ENCODE peak calls at places on chromosomes 7 and 10, in four cellular contexts. K is PC-3, G is DND-41, L is Caco-2. V is an unnamed sample. For H3K4me1, the result is how much of the 10 kb centered on the place peaks cover.

GRCh38 chr10:76303682-76304316 is 872.4 kb downstream of the LRMDA start:
- DNase-seq in K (peak), G (peak), L (peak), V (no peak)

GRCh38 chr10:124935946-124936345 is 6.0 kb upstream of the ZRANB1 start:
- DNase-seq in K (peak), L (no peak), G (no peak), V (no peak)

GRCh38 chr10:102004376-102004775 is 51.6 kb downstream of the ARMH3 start:
- DNase-seq in G (no peak), K (no peak), L (no peak), V (no peak)

GRCh38 chr10:49398000-49398861 is 2.3 kb upstream of the DRGX start:
- DNase-seq in K (peak), G (no peak), L (no peak), V (no peak)

GRCh38 chr7:129825005-129825553 is 127.7 kb downstream of the UBE2H start:
- DNase-seq in L (peak), K (peak), G (no peak), V (no peak)

GRCh38 chr7:101085000-101085948 is at the start of gene TRIM56:
- DNase-seq in G (peak), K (peak), L (peak), V (peak)

GRCh38 chr7:129875745-129876411 is 76.9 kb downstream of the UBE2H start:
- DNase-seq in L (no peak), G (no peak), K (peak), V (no peak)

GRCh38 chr10:109245821-109246220 is 677.5 kb downstream of the XPNPEP1 start:
- DNase-seq in K (no peak), G (no peak), L (no peak), V (no peak)

GRCh38 chr10:26696786-26697162 is 727 bp upstream of the PDSS1 start:
- DNase-seq in G (no peak), K (peak), L (peak), V (no peak)

GRCh38 chr10:5776150-5776880 is 36.9 kb downstream of the GDI2 start:
- DNase-seq in L (no peak), G (no peak), K (no peak), V (no peak)
- H3K4me1 ChIP-seq in L (under half), G (under half), K (under half), V (under half)

GRCh38 chr7:48087349-48087748 is 1.7 kb upstream of the UPP1 start:
- DNase-seq in L (no peak), G (no peak), K (peak), V (peak)
- H3K4me1 ChIP-seq in L (under half), G (under half), K (half or more), V (under half)

GRCh38 chr10:86960003-86960862 is 1.8 kb downstream of the SNCG start:
- DNase-seq in K (peak), G (peak), L (peak), V (no peak)

GRCh38 chr10:86960863-86961434 is 2.5 kb downstream of the SNCG start:
- DNase-seq in L (peak), G (no peak), K (no peak), V (no peak)

GRCh38 chr10:86962981-86963310 is 4.5 kb downstream of the SNCG start:
- DNase-seq in G (no peak), L (peak), K (no peak), V (peak)

GRCh38 chr10:86962136-86962980 is 4.0 kb downstream of the SNCG start:
- DNase-seq in G (no peak), K (no peak), L (no peak), V (no peak)

DNA sequence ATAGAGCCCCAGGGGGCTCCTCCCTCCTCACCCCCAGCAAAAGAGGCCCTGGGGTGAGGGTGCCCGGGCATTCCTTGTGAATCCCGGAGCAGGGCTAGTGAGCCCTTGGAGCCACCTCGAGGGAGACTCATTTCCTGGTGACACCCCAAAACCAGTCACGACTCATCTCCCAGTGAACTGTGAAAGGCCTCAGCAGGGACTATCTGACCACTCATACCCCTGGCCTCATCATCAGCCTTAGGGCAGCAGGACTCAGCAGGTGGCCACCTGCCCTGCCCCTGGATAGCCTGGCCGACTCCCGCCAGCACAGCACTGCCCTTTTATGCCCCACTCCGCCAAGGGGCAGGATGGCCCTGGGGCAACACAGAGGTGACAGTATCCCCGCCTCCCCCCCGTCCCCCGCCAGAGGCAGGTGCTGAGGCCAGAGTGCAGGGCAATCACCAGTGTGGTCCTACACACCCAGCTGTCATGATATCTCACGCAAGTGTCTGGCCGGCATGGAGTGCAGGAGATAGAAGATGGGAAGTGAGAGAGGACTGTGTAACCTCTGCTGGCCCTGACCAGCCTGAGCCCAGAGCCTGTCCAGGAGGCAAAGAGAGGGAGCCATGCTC is 3.2 kb downstream of the SNCG start:
- DNase-seq in G (no peak), K (peak), L (peak), V (no peak)
- H3K4me1 ChIP-seq in G (under half), K (under half), L (under half), V (half or more)

DNA sequence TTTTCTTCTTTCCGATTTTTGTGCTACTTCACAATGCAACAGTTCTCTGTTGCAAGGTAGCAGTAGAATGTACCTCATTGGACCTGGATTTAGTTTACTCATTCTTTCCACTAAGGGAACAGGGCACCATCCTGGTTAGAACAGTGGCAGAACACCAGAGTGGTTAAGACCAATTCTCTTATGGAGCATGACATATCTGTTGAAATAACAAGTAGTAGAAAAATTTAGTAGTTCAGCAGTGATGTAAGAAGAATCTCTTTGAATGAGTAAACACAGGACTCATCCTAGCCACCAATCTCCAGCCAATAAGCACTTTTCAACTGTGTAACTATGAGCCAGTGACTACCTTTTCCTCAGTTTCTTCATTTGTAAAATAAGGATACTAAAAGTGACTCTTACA is 2.4 kb downstream of the ANKRD22 start:
- DNase-seq in K (no peak), G (no peak), L (no peak), V (no peak)
- H3K4me1 ChIP-seq in K (under half), G (under half), L (under half), V (under half)

DNA sequence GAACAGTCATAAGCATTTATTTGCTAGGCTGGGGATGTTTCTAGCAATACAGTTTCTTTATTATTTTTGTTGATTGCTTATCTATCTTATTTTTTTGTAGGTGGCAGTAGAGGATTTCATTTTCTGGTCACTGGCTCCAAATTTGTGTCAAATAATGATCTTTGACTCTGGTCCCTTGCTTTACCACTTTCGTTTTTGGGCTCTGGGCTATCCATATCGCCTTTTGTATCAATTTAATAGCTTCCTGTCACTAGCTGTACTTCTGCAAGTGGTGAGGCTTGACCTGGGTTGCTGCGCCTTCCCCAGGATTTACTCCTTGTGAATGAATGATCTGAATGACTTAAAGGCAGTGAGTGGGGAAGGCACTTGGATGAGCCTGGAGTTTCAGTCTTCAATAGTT is 48.4 kb downstream of the MDFIC start:
- DNase-seq in K (no peak), G (no peak), L (no peak), V (no peak)
- H3K4me1 ChIP-seq in K (under half), G (under half), L (under half), V (under half)

GRCh38 chr10:79162022-79162421 is 93.3 kb downstream of the ZMIZ1 start:
- DNase-seq in L (no peak), G (no peak), K (no peak), V (no peak)
- H3K4me1 ChIP-seq in L (under half), G (under half), K (under half), V (half or more)

GRCh38 chr7:55124989-55125875 is 106.4 kb downstream of the EGFR start:
- DNase-seq in G (no peak), L (no peak), K (no peak), V (no peak)

GRCh38 chr7:55128693-55129394 is 110.0 kb downstream of the EGFR start:
- DNase-seq in L (no peak), G (no peak), K (no peak), V (no peak)

GRCh38 chr7:55129409-55130078 is 110.7 kb downstream of the EGFR start:
- DNase-seq in G (no peak), K (peak), L (no peak), V (no peak)

GRCh38 chr7:55127622-55128081 is 108.8 kb downstream of the EGFR start:
- DNase-seq in G (no peak), L (no peak), K (peak), V (no peak)

GRCh38 chr7:55127135-55127551 is 108.3 kb downstream of the EGFR start:
- DNase-seq in G (no peak), L (no peak), K (no peak), V (no peak)
- H3K4me1 ChIP-seq in G (under half), L (under half), K (half or more), V (half or more)

DNA sequence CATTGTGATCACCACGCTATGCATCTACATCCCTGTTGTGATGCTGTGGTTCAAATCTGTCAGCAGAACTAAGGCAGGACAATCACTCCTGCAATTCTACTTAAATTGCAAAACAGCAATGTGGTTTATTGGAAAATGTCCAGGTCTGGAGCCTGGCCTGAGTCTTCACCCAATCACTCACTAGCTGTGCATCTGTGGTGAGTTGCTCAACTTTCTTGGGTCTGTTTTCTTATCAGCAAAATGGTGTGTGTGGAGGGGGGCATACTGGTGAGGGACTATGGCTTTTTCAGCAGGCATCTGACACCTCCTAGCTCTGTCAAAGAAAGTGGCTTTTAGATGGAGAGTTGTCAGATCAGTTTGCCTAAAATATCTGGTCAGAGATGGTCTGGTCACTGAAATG is 108.3 kb upstream of the FEZF1 start:
- DNase-seq in K (no peak), L (no peak), G (no peak), V (no peak)
- H3K4me1 ChIP-seq in K (under half), L (under half), G (under half), V (under half)

GRCh38 chr10:62038609-62039190 is 137.2 kb downstream of the ARID5B start:
- DNase-seq in K (peak), L (peak), G (peak), V (no peak)

GRCh38 chr10:62037890-62038608 is 136.6 kb downstream of the ARID5B start:
- DNase-seq in K (peak), L (no peak), G (no peak), V (no peak)

GRCh38 chr10:62033108-62033507 is 131.6 kb downstream of the ARID5B start:
- DNase-seq in G (no peak), K (no peak), L (no peak), V (no peak)

GRCh38 chr10:62037166-62037831 is 135.8 kb downstream of the ARID5B start:
- DNase-seq in L (no peak), K (peak), G (no peak), V (no peak)

DNA sequence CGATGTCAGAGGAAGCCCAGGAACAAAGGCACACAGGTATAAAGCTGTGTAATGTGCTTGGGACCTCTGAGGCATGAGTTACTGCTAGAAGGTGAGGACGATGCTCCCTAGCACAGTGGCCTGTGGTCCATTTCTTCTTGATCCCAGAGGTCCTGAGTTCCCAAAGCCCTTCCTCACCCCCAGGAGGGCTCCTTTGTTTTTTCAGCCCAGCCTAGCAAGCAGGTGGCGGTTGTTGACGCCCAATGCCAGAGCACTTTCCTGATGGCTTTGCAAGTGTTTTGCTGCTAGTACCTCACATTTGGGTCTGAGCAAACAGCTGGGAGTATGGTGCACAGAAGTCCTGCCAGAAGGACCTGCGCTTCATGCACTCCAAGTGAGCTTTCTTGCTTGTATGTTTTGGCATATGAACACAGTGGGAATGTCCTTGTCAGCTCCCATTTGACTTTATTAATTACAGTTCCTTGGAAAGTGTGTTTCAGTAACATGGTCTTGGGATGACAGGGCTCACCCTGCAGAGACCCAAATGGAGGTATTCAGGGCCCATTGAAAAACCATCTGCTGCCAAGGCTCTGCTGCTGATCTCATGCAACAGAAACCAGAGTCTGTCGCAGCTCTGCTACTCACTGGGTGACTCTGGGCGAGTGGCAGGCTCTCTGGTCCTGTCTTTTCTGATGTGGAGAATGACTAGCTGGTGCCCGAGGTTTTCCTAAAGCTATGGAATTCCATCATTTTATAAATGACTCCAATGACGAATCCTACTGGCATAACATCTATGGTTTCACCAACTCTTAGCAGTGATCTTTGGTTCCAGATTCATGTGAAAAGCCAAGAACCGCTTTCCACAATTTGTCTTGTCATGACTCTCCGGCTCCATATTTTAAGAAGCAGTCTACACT is 134.9 kb downstream of the ARID5B start:
- DNase-seq in L (no peak), G (no peak), K (peak), V (no peak)
- H3K4me1 ChIP-seq in L (half or more), G (under half), K (under half), V (under half)

GRCh38 chr10:132479603-132480221 is 57.9 kb upstream of the INPP5A start:
- DNase-seq in G (no peak), K (no peak), L (no peak), V (no peak)

GRCh38 chr10:132482090-132482489 is 55.5 kb upstream of the INPP5A start:
- DNase-seq in K (peak), L (peak), G (no peak), V (no peak)

GRCh38 chr10:132479024-132479602 is 58.5 kb upstream of the INPP5A start:
- DNase-seq in G (no peak), K (no peak), L (no peak), V (no peak)

GRCh38 chr10:132481690-132482089 is 55.9 kb upstream of the INPP5A start:
- DNase-seq in L (no peak), K (no peak), G (no peak), V (no peak)

DNA sequence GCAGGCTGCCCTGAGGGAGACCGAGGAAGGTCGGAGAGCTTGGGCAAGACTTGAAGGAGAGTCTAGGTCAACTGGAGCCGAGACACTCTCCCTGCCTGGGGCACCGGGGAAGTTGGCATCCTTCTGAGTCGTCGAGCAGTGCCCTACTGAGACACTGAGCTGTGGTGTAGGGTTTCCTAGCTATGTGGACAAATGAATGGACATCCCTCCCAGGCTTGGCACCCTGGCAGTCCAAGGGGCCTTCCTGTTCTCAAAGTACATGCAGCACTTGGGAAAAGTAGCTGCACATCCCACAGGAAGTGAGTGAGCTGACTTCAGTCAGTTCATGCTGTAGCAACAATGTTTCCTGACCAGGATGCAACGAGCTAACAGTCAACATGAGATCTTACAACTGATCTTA is 57.2 kb upstream of the INPP5A start:
- DNase-seq in L (no peak), K (peak), G (no peak), V (no peak)
- H3K4me1 ChIP-seq in L (under half), K (under half), G (under half), V (under half)